ENCODE peak calls at places on chromosomes 13 and 19, in seven cellular contexts. Z is body of pancreas, C is fibroblast of lung, R is astrocyte, F is HCT116, P is ascending aorta, A is left ventricle myocardium inferior. N is an unnamed sample.

GRCh38 chr13:72959643-72960042 is 99.2 kb upstream of the KLF5 start:
- DNase-seq in A (no peak), F (no peak), C (peak; percentile 8), P (no peak), Z (no peak), R (peak; percentile 36), N (peak; percentile 35)

GRCh38 chr13:31909889-31910551 is 121.6 kb upstream of the FRY start:
- DNase-seq in R (peak; percentile 23), A (no peak), P (no peak), C (peak; percentile 80), F (peak; percentile 41), Z (peak; percentile 69), N (peak; percentile 13)

GRCh38 chr13:27353166-27353583 is 71.2 kb upstream of the GTF3A start:
- DNase-seq in Z (no peak), A (no peak), F (no peak), C (peak; percentile 50), R (peak; percentile 69), P (no peak), N (no peak)

GRCh38 chr13:29465741-29466293 is 129.7 kb downstream of the SLC7A1 start:
- DNase-seq in A (peak; percentile 51), C (peak; percentile 61), Z (peak; percentile 31), F (no peak), P (peak; percentile 62), R (peak; percentile 79), N (peak; percentile 25)

GRCh38 chr19:11694533-11695439 is 44.0 kb downstream of the ZNF823 start:
- DNase-seq in C (peak; percentile 89), R (peak; percentile 78), A (peak; percentile 97), P (peak; percentile 96), F (peak; percentile 91), Z (peak; percentile 96), N (peak; percentile 98)

GRCh38 chr19:19205416-19206410 is 2.5 kb upstream of the NR2C2AP start:
- DNase-seq in R (no peak), P (no peak), F (no peak), A (no peak), C (no peak), Z (no peak), N (no peak)

GRCh38 chr13:76707360-76707759 is 178.8 kb downstream of the KCTD12 start:
- DNase-seq in A (no peak), F (no peak), Z (no peak), P (no peak), C (no peak), R (peak; percentile 44), N (no peak)

GRCh38 chr13:23956106-23956505 is 58.8 kb upstream of the C1QTNF9B start:
- DNase-seq in F (peak; percentile 31), P (no peak), R (peak; percentile 81), A (no peak), Z (no peak), C (peak; percentile 21), N (peak; percentile 77)

GRCh38 chr19:35796645-35797542 is 15.8 kb downstream of the PRODH2 start:
- DNase-seq in Z (no peak), P (no peak), R (no peak), A (no peak), F (no peak), C (no peak), N (no peak)

GRCh38 chr13:73936001-73936400 is 198.2 kb downstream of the KLF12 start:
- DNase-seq in F (no peak), C (peak; percentile 62), R (no peak), A (no peak), Z (no peak), P (no peak), N (no peak)

GRCh38 chr19:29139227-29139626 is 73.7 kb downstream of the UQCRFS1 start:
- DNase-seq in Z (no peak), F (no peak), P (no peak), R (no peak), A (no peak), C (no peak), N (no peak)

GRCh38 chr13:67224148-67224846 is 5.8 kb downstream of the PCDH9 start:
- DNase-seq in C (peak; percentile 90), Z (peak; percentile 79), R (peak; percentile 68), F (peak; percentile 59), A (peak; percentile 73), P (peak; percentile 76), N (peak; percentile 62)

GRCh38 chr13:79913141-79913827 is 427.6 kb downstream of the SPRY2 start:
- DNase-seq in P (no peak), F (no peak), Z (no peak), R (no peak), A (no peak), C (no peak), N (no peak)

GRCh38 chr13:51518847-51519246 is 65.4 kb upstream of the WDFY2 start:
- DNase-seq in C (no peak), F (no peak), A (no peak), P (no peak), R (peak; percentile 23), Z (peak; percentile 5), N (no peak)

GRCh38 chr13:39952244-39953233 is 297.1 kb downstream of the COG6 start:
- DNase-seq in R (peak; percentile 6), F (no peak), Z (no peak), A (no peak), P (no peak), C (peak; percentile 20), N (no peak)

GRCh38 chr19:7894612-7895309 is 6.5 kb downstream of the LRRC8E start:
- DNase-seq in A (no peak), P (no peak), F (no peak), R (no peak), Z (peak; percentile 46), C (no peak), N (peak; percentile 50)

GRCh38 chr13:57557979-57558529 is 73.5 kb upstream of the PCDH17 start:
- DNase-seq in C (peak; percentile 1), R (no peak), Z (no peak), A (no peak), P (no peak), F (no peak), N (no peak)

GRCh38 chr13:42592915-42593718 is 19.2 kb downstream of the TNFSF11 start:
- DNase-seq in A (no peak), P (no peak), F (no peak), Z (no peak), R (no peak), C (no peak), N (no peak)

GRCh38 chr13:41060723-41061074 is 610 bp upstream of the WBP4 start:
- DNase-seq in A (peak; percentile 82), F (peak; percentile 47), P (peak; percentile 89), Z (peak; percentile 84), R (peak; percentile 69), C (no peak), N (peak; percentile 60)

GRCh38 chr19:11288349-11288748 is 7.6 kb upstream of the TSPAN16 start:
- DNase-seq in Z (no peak), P (no peak), A (no peak), F (no peak), C (peak; percentile 45), R (no peak), N (peak; percentile 39)

GRCh38 chr13:85567909-85568308 is 231.3 kb downstream of the SLITRK6 start:
- DNase-seq in A (no peak), R (no peak), C (no peak), P (no peak), F (no peak), Z (no peak), N (no peak)

GRCh38 chr13:50766043-50766442 is 77.4 kb downstream of the DLEU7 start:
- DNase-seq in P (no peak), C (peak; percentile 23), F (no peak), A (no peak), R (no peak), Z (no peak), N (no peak)

GRCh38 chr19:1219786-1220451 is 14.3 kb downstream of the STK11 start:
- DNase-seq in Z (no peak), C (no peak), F (no peak), R (no peak), A (no peak), P (no peak), N (no peak)

GRCh38 chr19:28553005-28553404 is 659.9 kb downstream of the UQCRFS1 start:
- DNase-seq in R (no peak), P (no peak), C (no peak), F (no peak), A (no peak), Z (no peak), N (no peak)

GRCh38 chr13:33519561-33520479 is 234.3 kb upstream of the STARD13 start:
- DNase-seq in A (no peak), F (no peak), Z (peak; percentile 16), R (peak; percentile 98), P (no peak), C (peak; percentile 57), N (no peak)

GRCh38 chr19:2255982-2256685 is at the start of gene JSRP1:
- DNase-seq in F (no peak), R (no peak), P (no peak), Z (no peak), A (no peak), C (no peak), N (no peak)
- TF ChIP-seq CTCF in F (no peak), R (no peak), P (no peak), Z (no peak), A (no peak), C (no peak), N (no peak)

GRCh38 chr13:48655291-48655690 is 1.6 kb downstream of the CYSLTR2 start:
- DNase-seq in C (no peak), A (no peak), F (no peak), Z (no peak), R (no peak), P (no peak), N (no peak)

GRCh38 chr13:48656621-48657020 is 2.9 kb downstream of the CYSLTR2 start:
- DNase-seq in A (no peak), C (no peak), P (no peak), F (no peak), Z (peak; percentile 12), R (no peak), N (no peak)

GRCh38 chr13:48660356-48661076 is 6.8 kb downstream of the CYSLTR2 start:
- DNase-seq in C (no peak), P (no peak), Z (peak; percentile 45), R (no peak), F (no peak), A (no peak), N (no peak)

GRCh38 chr13:48662226-48662625 is 8.5 kb downstream of the CYSLTR2 start:
- DNase-seq in P (no peak), Z (no peak), C (no peak), A (no peak), R (no peak), F (no peak), N (no peak)

GRCh38 chr13:48661112-48661511 is 7.4 kb downstream of the CYSLTR2 start:
- DNase-seq in P (no peak), F (no peak), R (no peak), Z (no peak), C (no peak), A (no peak), N (no peak)
- H3K27ac ChIP-seq in P (no peak overlapping the region), F (no peak overlapping the region), R (no peak overlapping the region), Z (no peak overlapping the region), C (no peak overlapping the region), A (peak overlapping the region; percentile 82), N (no peak overlapping the region)

DNA sequence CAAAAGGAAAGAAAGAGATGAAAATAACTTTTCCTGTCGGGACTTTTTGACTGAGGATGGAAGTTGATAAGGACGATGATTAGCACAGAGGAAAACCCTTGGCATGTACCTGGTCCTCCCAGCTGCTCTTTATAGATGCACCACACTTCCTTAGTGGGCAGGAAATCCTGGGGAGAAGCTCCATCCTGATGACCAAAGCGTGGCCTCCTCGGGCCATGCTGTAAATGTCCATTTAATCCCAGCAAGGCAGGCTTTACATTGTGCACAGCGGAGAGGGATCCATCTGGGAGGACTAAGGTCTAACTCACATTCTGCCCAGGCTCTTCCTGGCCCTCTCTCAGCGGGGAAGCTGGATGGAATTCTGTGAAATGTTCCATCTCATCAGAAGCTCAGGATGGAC is 113.5 kb downstream of the COL4A2 start:
- DNase-seq in R (no peak), Z (no peak), A (no peak), P (no peak), C (no peak), F (no peak), N (no peak)
- TF ChIP-seq CTCF in R (no peak), Z (no peak), A (no peak), P (no peak), C (no peak), F (no peak), N (no peak)

GRCh38 chr19:45467115-45467455 is 711 bp upstream of the FOSB start:
- DNase-seq in Z (no peak), F (no peak), P (no peak), C (no peak), A (no peak), R (no peak), N (no peak)
- H3K27ac ChIP-seq in Z (peak overlapping the region; percentile 97), F (no peak overlapping the region), P (peak overlapping the region; percentile 93), C (peak overlapping the region; percentile 95), A (peak overlapping the region; percentile 95), R (peak overlapping the region; percentile 98), N (peak overlapping the region; percentile 96)

N was measured in RWPE1.